ENCODE peak calls at places on chromosome 12, in six cellular contexts. One of them, this sample, is unnamed.
A peak's percentile ranks its signal among the peaks of the same experiment; 100 is the strongest.

GRCh38 chr12:52539024-52539820 is 13.7 kb downstream of the KRT71 start:
- DNase-seq in GM10248: no peak
- DNase-seq in lower lobe of right lung: no peak
- DNase-seq in brain microvascular endothelial cell: no peak
- DNase-seq in HL-60: no peak
- DNase-seq in GM13977: no peak
- DNase-seq in this sample: no peak

GRCh38 chr12:19518209-19518608 is 78.9 kb downstream of the AEBP2 start:
- DNase-seq in GM10248: no peak
- DNase-seq in lower lobe of right lung: no peak
- DNase-seq in brain microvascular endothelial cell: no peak
- DNase-seq in HL-60: no peak
- DNase-seq in GM13977: no peak
- DNase-seq in this sample: no peak

GRCh38 chr12:28550757-28551381 is 360.6 kb downstream of the CCDC91 start:
- DNase-seq in GM10248: no peak
- DNase-seq in lower lobe of right lung: no peak
- DNase-seq in brain microvascular endothelial cell: peak; percentile 57
- DNase-seq in HL-60: no peak
- DNase-seq in GM13977: no peak
- DNase-seq in this sample: no peak

GRCh38 chr12:62258231-62258630 is 2.0 kb upstream of the USP15 start:
- DNase-seq in GM10248: no peak
- DNase-seq in lower lobe of right lung: no peak
- DNase-seq in brain microvascular endothelial cell: no peak
- DNase-seq in HL-60: no peak
- DNase-seq in GM13977: no peak
- DNase-seq in this sample: no peak

GRCh38 chr12:26121841-26122680 is 2.8 kb downstream of the BHLHE41 start:
- DNase-seq in GM10248: peak; percentile 42
- DNase-seq in lower lobe of right lung: peak; percentile 67
- DNase-seq in brain microvascular endothelial cell: no peak
- DNase-seq in HL-60: peak; percentile 52
- DNase-seq in GM13977: peak; percentile 61
- DNase-seq in this sample: peak; percentile 60

GRCh38 chr12:77120156-77120555 is 54.8 kb upstream of the E2F7 start:
- DNase-seq in GM10248: no peak
- DNase-seq in lower lobe of right lung: no peak
- DNase-seq in brain microvascular endothelial cell: peak; percentile 69
- DNase-seq in HL-60: no peak
- DNase-seq in GM13977: no peak
- DNase-seq in this sample: no peak

GRCh38 chr12:89657090-89657489 is 51.5 kb downstream of the ATP2B1 start:
- DNase-seq in GM10248: no peak
- DNase-seq in lower lobe of right lung: no peak
- DNase-seq in brain microvascular endothelial cell: no peak
- DNase-seq in HL-60: no peak
- DNase-seq in GM13977: no peak
- DNase-seq in this sample: no peak

GRCh38 chr12:120229583-120230325 is 28.8 kb upstream of the RPLP0 start:
- DNase-seq in GM10248: no peak
- DNase-seq in lower lobe of right lung: peak; percentile 54
- DNase-seq in brain microvascular endothelial cell: no peak
- DNase-seq in HL-60: no peak
- DNase-seq in GM13977: no peak
- DNase-seq in this sample: no peak

GRCh38 chr12:53410951-53411350 is 12.7 kb upstream of the AMHR2 start:
- DNase-seq in GM10248: no peak
- DNase-seq in lower lobe of right lung: no peak
- DNase-seq in brain microvascular endothelial cell: no peak
- DNase-seq in HL-60: no peak
- DNase-seq in GM13977: no peak
- DNase-seq in this sample: no peak

GRCh38 chr12:65911321-65911720 is 87.0 kb downstream of the HMGA2 start:
- DNase-seq in GM10248: no peak
- DNase-seq in lower lobe of right lung: no peak
- DNase-seq in brain microvascular endothelial cell: peak; percentile 51
- DNase-seq in HL-60: no peak
- DNase-seq in GM13977: no peak
- DNase-seq in this sample: no peak

GRCh38 chr12:127272864-127273263 is 994.1 kb upstream of the TMEM132C start:
- DNase-seq in GM10248: no peak
- DNase-seq in lower lobe of right lung: no peak
- DNase-seq in brain microvascular endothelial cell: peak; percentile 94
- DNase-seq in HL-60: no peak
- DNase-seq in GM13977: no peak
- DNase-seq in this sample: no peak

GRCh38 chr12:70045036-70045435 is 198.2 kb upstream of the CNOT2 start:
- DNase-seq in GM10248: no peak
- DNase-seq in lower lobe of right lung: no peak
- DNase-seq in brain microvascular endothelial cell: peak; percentile 27
- DNase-seq in HL-60: no peak
- DNase-seq in GM13977: no peak
- DNase-seq in this sample: no peak

DNA sequence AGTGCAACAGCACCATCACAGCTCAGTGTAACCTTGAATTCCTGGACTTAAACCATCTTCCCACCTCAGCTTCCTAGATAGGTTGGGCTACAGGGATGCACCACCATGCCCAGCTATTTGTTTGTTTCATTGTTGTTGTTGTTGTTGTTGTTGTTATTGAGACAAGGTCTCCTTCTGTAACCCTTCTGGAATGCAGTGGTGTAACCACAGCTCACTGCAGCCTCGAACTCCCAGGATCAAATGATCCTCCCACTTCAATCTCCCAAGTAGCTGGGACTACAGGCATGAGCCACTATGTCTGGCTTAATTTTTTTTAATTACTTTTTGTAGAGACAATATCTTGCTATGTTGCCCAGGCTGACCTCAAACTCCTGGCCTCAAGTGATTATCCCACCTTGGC is 1.2 kb upstream of the NEMP1 start:
- DNase-seq in GM10248: no peak
- DNase-seq in lower lobe of right lung: no peak
- DNase-seq in brain microvascular endothelial cell: no peak
- DNase-seq in HL-60: no peak
- DNase-seq in GM13977: no peak
- DNase-seq in this sample: no peak
- TF ChIP-seq CTCF in GM10248: no peak
- TF ChIP-seq CTCF in lower lobe of right lung: no peak
- TF ChIP-seq CTCF in brain microvascular endothelial cell: no peak
- TF ChIP-seq CTCF in HL-60: no peak
- TF ChIP-seq CTCF in GM13977: no peak
- TF ChIP-seq CTCF in this sample: no peak

DNA sequence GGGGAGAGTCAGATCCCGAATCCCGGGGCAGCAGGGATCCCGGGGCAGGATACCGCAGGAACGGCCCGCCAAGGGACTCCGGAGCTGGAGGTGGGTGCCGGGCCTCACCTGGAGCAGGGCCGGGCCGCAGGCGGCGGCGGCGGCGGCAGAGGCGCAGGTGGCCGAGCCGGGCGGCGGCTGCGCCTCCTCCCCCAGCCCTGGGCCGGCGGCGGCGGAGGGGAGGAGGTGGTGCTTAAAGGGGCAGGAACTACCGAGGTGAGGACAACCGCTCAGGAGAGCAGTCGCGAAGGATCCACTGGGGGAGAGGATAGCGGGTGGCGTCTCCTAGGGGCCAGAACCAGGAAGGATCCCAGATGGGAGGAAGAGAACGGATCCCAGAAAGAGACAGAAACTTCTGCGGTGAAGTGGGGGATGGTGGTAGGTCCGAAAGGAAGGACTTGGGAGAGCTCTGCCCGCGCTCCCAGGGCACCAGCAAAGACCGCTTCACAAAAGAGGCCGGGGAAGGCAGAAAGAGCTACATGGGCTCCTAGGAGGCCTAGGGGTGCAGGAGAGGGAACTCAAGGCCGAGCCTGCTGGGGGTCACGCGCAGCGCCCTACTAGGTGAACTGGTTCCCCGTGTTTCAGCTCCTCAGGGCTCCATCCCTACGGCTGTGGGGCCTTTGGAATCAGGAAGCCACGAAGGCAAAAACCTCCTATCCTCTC is 4.9 kb upstream of the BAZ2A start:
- DNase-seq in GM10248: peak; percentile 79
- DNase-seq in lower lobe of right lung: peak; percentile 79
- DNase-seq in brain microvascular endothelial cell: peak; percentile 71
- DNase-seq in HL-60: peak; percentile 80
- DNase-seq in GM13977: peak; percentile 85
- DNase-seq in this sample: peak; percentile 83
- TF ChIP-seq CTCF in GM10248: peak; percentile 45
- TF ChIP-seq CTCF in lower lobe of right lung: peak; percentile 40
- TF ChIP-seq CTCF in brain microvascular endothelial cell: peak; percentile 73
- TF ChIP-seq CTCF in HL-60: peak; percentile 0
- TF ChIP-seq CTCF in GM13977: peak; percentile 31
- TF ChIP-seq CTCF in this sample: peak; percentile 18

DNA sequence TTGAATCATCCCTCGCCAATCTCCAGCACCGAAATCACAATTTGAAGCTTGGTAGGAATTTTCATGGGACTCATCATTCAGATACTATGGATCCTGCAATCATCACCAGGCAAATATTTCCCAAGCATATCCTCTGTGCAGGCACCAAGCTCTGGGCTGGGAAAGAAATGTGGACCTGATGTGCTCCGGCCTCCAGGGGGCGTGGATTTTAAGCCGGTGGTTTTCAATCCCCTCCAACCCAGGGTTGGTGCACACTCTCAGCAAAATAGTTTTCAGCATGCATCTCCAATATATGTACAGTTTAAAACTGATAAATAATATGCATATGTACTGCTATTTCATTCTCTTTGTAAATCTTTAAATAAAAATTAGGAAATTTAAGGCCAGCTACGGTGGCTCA is 98.9 kb downstream of the RBM19 start:
- DNase-seq in GM10248: no peak
- DNase-seq in lower lobe of right lung: no peak
- DNase-seq in brain microvascular endothelial cell: no peak
- DNase-seq in HL-60: no peak
- DNase-seq in GM13977: no peak
- DNase-seq in this sample: no peak
- TF ChIP-seq CTCF in GM10248: no peak
- TF ChIP-seq CTCF in lower lobe of right lung: no peak
- TF ChIP-seq CTCF in brain microvascular endothelial cell: peak; percentile 75
- TF ChIP-seq CTCF in HL-60: no peak
- TF ChIP-seq CTCF in GM13977: peak; percentile 6
- TF ChIP-seq CTCF in this sample: no peak

DNA sequence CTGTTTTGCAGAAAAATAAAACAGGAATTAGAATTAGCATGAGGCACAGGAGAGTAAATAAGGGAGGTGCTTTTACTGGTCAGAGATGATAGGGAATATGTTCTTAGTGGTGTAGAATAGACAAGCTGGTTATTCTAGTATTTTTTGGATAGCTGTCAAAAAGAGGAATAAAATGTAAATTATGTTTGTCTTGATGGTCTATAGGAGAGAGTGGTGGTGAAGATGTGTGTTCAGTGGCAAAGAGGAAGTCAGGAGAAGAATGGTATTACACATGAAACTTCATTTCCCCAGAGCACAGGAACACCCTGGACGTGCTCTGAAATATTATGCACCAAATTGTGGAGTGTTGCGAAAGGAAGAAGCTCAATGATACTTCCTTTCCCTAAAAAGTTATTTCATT is 27.8 kb downstream of the MUCL1 start:
- DNase-seq in GM10248: no peak
- DNase-seq in lower lobe of right lung: no peak
- DNase-seq in brain microvascular endothelial cell: no peak
- DNase-seq in HL-60: peak; percentile 78
- DNase-seq in GM13977: no peak
- DNase-seq in this sample: no peak
- TF ChIP-seq CTCF in GM10248: no peak
- TF ChIP-seq CTCF in lower lobe of right lung: no peak
- TF ChIP-seq CTCF in brain microvascular endothelial cell: no peak
- TF ChIP-seq CTCF in HL-60: no peak
- TF ChIP-seq CTCF in GM13977: no peak
- TF ChIP-seq CTCF in this sample: no peak

DNA sequence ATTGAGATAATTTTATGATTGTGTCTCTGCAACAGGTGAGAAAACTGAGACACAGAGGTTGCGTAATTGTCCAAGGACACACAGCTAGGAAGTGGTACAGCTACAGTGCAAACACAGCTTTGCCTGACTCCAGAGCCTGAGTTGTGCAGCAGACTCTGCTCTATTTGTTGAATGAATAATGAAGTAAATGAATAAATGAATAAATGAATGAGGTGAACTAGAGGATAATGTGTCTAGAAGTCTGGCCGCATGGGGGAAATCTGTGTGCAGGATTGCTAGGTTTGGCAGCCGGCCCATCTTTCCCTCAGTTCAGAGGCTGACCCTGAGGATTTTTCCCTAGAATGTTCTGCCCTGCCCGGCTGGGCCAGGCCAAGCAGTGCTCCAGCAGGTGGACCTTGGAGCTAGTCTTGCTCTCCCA is 225.1 kb downstream of the C12orf75 start:
- DNase-seq in GM10248: no peak
- DNase-seq in lower lobe of right lung: no peak
- DNase-seq in brain microvascular endothelial cell: no peak
- DNase-seq in HL-60: no peak
- DNase-seq in GM13977: no peak
- DNase-seq in this sample: no peak
- TF ChIP-seq CTCF in GM10248: no peak
- TF ChIP-seq CTCF in lower lobe of right lung: no peak
- TF ChIP-seq CTCF in brain microvascular endothelial cell: no peak
- TF ChIP-seq CTCF in HL-60: no peak
- TF ChIP-seq CTCF in GM13977: no peak
- TF ChIP-seq CTCF in this sample: no peak

This sample was measured in GM13976.